ENCODE peak calls at places on chromosomes 3 and 15, in seven cellular contexts. Z is H9, R is mesendoderm, N is IMR-90, K is trophoblast cell, V is neuronal stem cell, M is H1. B is an unnamed sample.

GRCh38 chr15:101618056-101618455 is 34.1 kb downstream of the TM2D3 start:
- DNase-seq in Z (no peak), R (no peak), N (no peak), K (no peak), V (no peak), M (no peak), B (no peak)

GRCh38 chr3:142896201-142896755 is 7.4 kb upstream of the PCOLCE2 start:
- DNase-seq in Z (no peak), R (peak), N (peak), K (peak), V (no peak), M (no peak), B (peak)

GRCh38 chr3:118742760-118743159 is 291.9 kb downstream of the IGSF11 start:
- DNase-seq in Z (no peak), R (no peak), N (no peak), K (no peak), V (no peak), M (no peak), B (no peak)

GRCh38 chr3:159804726-159805410 is 183.8 kb upstream of the IL12A start:
- DNase-seq in Z (peak), R (peak), N (peak), K (peak), V (peak), M (peak), B (peak)

GRCh38 chr3:126523745-126524428 is at the start of gene CHST13:
- DNase-seq in Z (peak), R (peak), N (peak), K (peak), V (peak), M (no peak), B (peak)

GRCh38 chr3:8503461-8503860 is 1.8 kb downstream of the LMCD1 start:
- DNase-seq in Z (no peak), R (no peak), N (no peak), K (peak), V (no peak), M (no peak), B (no peak)

GRCh38 chr3:142888099-142888483 is 792 bp downstream of the PCOLCE2 start:
- DNase-seq in Z (peak), R (peak), N (no peak), K (peak), V (peak), M (no peak), B (peak)

GRCh38 chr15:28107111-28107893 is 8.2 kb upstream of the OCA2 start:
- DNase-seq in Z (peak), R (peak), N (no peak), K (no peak), V (no peak), M (no peak), B (peak)

GRCh38 chr3:195150194-195151118 is 120.5 kb downstream of the XXYLT1 start:
- DNase-seq in Z (peak), R (peak), N (peak), K (no peak), V (no peak), M (peak), B (peak)

GRCh38 chr15:93894438-93894837 is 336.9 kb upstream of the MCTP2 start:
- DNase-seq in Z (no peak), R (no peak), N (no peak), K (no peak), V (no peak), M (no peak), B (no peak)

GRCh38 chr15:98174286-98174685 is 213.8 kb downstream of the ARRDC4 start:
- DNase-seq in Z (peak), R (peak), N (no peak), K (no peak), V (no peak), M (no peak), B (no peak)

GRCh38 chr15:67183443-67184169 is 70.9 kb downstream of the AAGAB start:
- DNase-seq in Z (peak), R (no peak), N (peak), K (no peak), V (no peak), M (no peak), B (no peak)

GRCh38 chr3:41290306-41290705 is 91.0 kb downstream of the CTNNB1 start:
- DNase-seq in Z (no peak), R (no peak), N (no peak), K (no peak), V (no peak), M (no peak), B (no peak)

GRCh38 chr3:152922554-152922953 is 87.6 kb downstream of the P2RY1 start:
- DNase-seq in Z (no peak), R (no peak), N (no peak), K (peak), V (no peak), M (no peak), B (no peak)

GRCh38 chr15:74845208-74845568 is 2.2 kb upstream of the ULK3 start:
- DNase-seq in Z (no peak), R (no peak), N (no peak), K (no peak), V (no peak), M (no peak), B (no peak)

GRCh38 chr3:47394140-47394855 is 13.5 kb downstream of the PTPN23 start:
- DNase-seq in Z (no peak), R (peak), N (peak), K (peak), V (peak), M (no peak), B (peak)

GRCh38 chr3:61807865-61808276 is 246.5 kb downstream of the PTPRG start:
- DNase-seq in Z (no peak), R (peak), N (peak), K (no peak), V (no peak), M (no peak), B (peak)

GRCh38 chr3:13160619-13161018 is 87.4 kb upstream of the IQSEC1 start:
- DNase-seq in Z (no peak), R (no peak), N (no peak), K (no peak), V (no peak), M (no peak), B (no peak)

GRCh38 chr3:13158441-13158840 is 85.2 kb upstream of the IQSEC1 start:
- DNase-seq in Z (no peak), R (no peak), N (no peak), K (no peak), V (no peak), M (no peak), B (no peak)

GRCh38 chr3:13159890-13160289 is 86.7 kb upstream of the IQSEC1 start:
- DNase-seq in Z (no peak), R (no peak), N (no peak), K (peak), V (no peak), M (no peak), B (no peak)

GRCh38 chr3:13158871-13159270 is 85.6 kb upstream of the IQSEC1 start:
- DNase-seq in Z (no peak), R (no peak), N (no peak), K (peak), V (no peak), M (no peak), B (no peak)

DNA sequence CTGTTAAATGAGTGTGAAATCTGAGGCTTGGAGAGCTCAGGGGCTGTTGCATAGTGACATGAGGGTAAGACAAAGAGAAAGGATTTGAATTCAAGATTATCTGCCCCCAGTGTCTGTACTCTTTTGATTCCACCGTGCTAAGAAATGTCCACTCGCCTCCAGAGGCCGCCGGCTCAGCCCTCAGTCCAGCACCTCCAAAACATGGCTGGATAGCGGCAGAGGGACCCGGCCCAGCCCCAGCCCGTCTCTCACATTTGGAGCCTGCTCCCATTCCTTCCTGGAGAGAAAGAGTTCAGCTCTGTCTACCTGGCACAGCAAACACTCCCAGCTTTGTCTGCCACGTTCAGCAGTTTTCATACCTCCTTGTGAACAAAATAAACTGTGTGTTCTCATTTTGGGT is 84.8 kb upstream of the IQSEC1 start:
- DNase-seq in Z (no peak), R (no peak), N (no peak), K (no peak), V (no peak), M (no peak), B (no peak)
- H3K18ac ChIP-seq in Z (no peak), R (no peak), N (no peak), K (no peak), V (no peak), M (no peak), B (no peak)

DNA sequence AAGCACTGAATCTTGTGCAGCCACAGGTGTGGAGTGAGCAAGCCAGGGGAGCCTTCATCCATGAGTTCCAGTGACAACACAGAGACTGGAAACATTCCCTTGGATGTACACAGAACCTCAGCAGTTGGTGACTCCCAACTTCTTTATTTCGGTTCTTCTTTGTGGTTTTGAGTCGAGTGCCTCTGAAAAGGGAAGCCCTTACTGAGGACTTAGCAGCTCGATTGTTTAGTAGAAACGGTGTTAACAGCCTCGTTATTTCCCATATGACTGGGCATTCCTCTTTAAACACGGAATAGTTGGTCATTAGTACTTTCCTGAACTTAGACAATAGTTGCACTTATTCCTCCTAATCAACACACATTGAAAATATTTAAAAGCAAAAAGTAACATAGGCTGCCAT is 7.7 kb downstream of the SLCO3A1 start:
- DNase-seq in Z (no peak), R (no peak), N (no peak), K (peak), V (peak), M (no peak), B (no peak)
- H3K4me2 ChIP-seq in Z (no peak), R (no peak), N (no peak), K (no peak), V (no peak), M (no peak), B (no peak)

GRCh38 chr3:122536634-122537033 is 21.9 kb upstream of the KPNA1 start:
- DNase-seq in Z (no peak), R (peak), N (no peak), K (no peak), V (no peak), M (no peak), B (no peak)

GRCh38 chr3:122535964-122536363 is 21.2 kb upstream of the KPNA1 start:
- DNase-seq in Z (no peak), R (peak), N (no peak), K (peak), V (no peak), M (no peak), B (no peak)

GRCh38 chr3:122533480-122533879 is 18.7 kb upstream of the KPNA1 start:
- DNase-seq in Z (no peak), R (no peak), N (no peak), K (no peak), V (no peak), M (no peak), B (no peak)

GRCh38 chr3:122530164-122530563 is 15.4 kb upstream of the KPNA1 start:
- DNase-seq in Z (no peak), R (no peak), N (no peak), K (no peak), V (no peak), M (no peak), B (no peak)

GRCh38 chr3:122533931-122534334 is 19.2 kb upstream of the KPNA1 start:
- DNase-seq in Z (no peak), R (peak), N (peak), K (peak), V (no peak), M (no peak), B (peak)
- H3K18ac ChIP-seq in Z (no peak), R (peak), N (no peak), K (no peak), V (no peak), M (no peak), B (no peak)

GRCh38 chr3:32046102-32046501 is 60.3 kb upstream of the GPD1L start:
- DNase-seq in Z (no peak), R (no peak), N (no peak), K (no peak), V (no peak), M (no peak), B (no peak)

GRCh38 chr3:32048487-32049174 is 57.8 kb upstream of the GPD1L start:
- DNase-seq in Z (no peak), R (no peak), N (no peak), K (no peak), V (no peak), M (no peak), B (no peak)

GRCh38 chr3:32041316-32041715 is 59.8 kb downstream of the ZNF860 start:
- DNase-seq in Z (no peak), R (no peak), N (no peak), K (no peak), V (no peak), M (no peak), B (no peak)

DNA sequence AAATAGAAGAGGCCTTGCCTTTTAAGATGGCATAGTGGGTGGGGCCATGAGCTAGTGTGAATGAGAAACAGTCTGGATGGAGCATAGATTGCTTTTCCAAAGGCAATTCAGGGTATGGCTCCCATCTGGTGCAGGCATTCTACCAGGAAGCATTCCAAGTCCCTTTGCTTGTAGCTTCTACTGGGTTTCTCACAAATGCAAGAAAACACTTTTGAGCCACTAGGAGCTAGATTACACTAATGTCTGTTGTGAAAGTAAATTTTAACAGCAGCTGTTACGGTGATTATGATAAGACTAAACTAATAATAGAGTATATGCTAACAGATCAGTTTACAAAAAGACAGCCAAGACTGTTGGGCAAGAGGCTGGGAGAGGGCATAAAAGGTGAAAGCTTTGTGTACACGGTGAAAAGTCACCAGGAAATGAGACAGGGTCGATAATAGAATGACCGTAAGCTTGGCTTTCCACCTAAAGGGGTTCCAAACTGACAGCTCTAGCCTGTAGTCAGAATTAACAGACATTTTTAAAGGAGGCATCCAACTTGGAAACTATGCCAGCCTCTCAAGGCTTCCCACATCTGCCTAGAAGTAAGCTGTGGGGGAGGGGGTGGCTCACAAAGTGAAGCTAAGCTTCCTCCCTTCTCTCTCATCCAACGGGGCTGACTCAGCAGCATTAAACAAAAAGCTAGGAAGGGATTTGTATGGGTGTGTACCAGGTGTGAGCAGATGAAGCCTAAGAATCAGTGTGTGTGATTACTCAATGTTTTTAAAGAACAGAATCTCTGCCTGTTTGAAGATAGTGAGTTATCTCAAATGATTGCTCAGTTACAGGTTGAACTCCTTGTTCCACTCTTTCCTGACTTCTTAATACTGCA is 61.1 kb upstream of the GPD1L start:
- DNase-seq in Z (peak), R (peak), N (peak), K (no peak), V (no peak), M (no peak), B (peak)
- H3K4me2 ChIP-seq in Z (no peak), R (no peak), N (peak), K (no peak), V (no peak), M (no peak), B (no peak)

DNA sequence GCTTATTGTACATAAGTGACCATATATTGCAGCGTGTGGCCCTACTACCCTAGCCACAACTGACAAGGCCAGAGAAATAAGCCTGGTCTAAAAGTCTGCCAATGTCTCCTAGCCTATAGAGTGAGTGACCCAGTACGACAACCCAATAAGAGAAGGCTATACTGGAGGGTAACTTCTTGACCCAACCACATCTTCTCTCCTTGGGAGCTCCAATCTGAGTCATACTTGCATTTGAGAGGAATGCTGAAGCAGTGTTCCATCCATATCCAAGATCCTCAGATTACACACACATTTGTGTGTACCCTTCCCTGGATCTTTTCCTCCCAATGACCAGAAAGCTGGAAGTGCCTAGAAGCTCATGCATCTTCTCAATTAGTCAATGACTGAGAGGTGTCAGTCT is 11.3 kb upstream of the STT3B start:
- DNase-seq in Z (no peak), R (no peak), N (no peak), K (no peak), V (no peak), M (no peak), B (no peak)
- H3K18ac ChIP-seq in Z (no peak), R (no peak), N (no peak), K (no peak), V (no peak), M (no peak), B (no peak)

GRCh38 chr3:29181149-29181780 is 99.6 kb upstream of the RBMS3 start:
- DNase-seq in Z (no peak), R (peak), N (no peak), K (peak), V (no peak), M (no peak), B (no peak)
- H3K4me2 ChIP-seq in Z (no peak), R (no peak), N (peak), K (no peak), V (no peak), M (no peak), B (no peak)

GRCh38 chr3:128410669-128411573 is 55.8 kb downstream of the DNAJB8 start:
- DNase-seq in Z (no peak), R (no peak), N (no peak), K (no peak), V (no peak), M (no peak), B (no peak)

GRCh38 chr3:128408693-128409620 is 57.7 kb downstream of the DNAJB8 start:
- DNase-seq in Z (no peak), R (no peak), N (no peak), K (no peak), V (no peak), M (no peak), B (no peak)

GRCh38 chr3:128411574-128412064 is 55.1 kb downstream of the DNAJB8 start:
- DNase-seq in Z (no peak), R (peak), N (no peak), K (peak), V (no peak), M (no peak), B (no peak)

GRCh38 chr3:128407986-128408692 is 58.6 kb downstream of the DNAJB8 start:
- DNase-seq in Z (no peak), R (no peak), N (no peak), K (no peak), V (no peak), M (no peak), B (no peak)

GRCh38 chr3:128409621-128410581 is 56.8 kb downstream of the DNAJB8 start:
- DNase-seq in Z (no peak), R (no peak), N (no peak), K (no peak), V (no peak), M (no peak), B (no peak)
- H3K18ac ChIP-seq in Z (no peak), R (no peak), N (no peak), K (no peak), V (peak), M (no peak), B (no peak)

GRCh38 chr15:65835452-65835851 is 33.8 kb upstream of the RAB11A start:
- DNase-seq in Z (no peak), R (no peak), N (no peak), K (no peak), V (no peak), M (no peak), B (no peak)

GRCh38 chr15:65832549-65833364 is 36.5 kb upstream of the RAB11A start:
- DNase-seq in Z (peak), R (peak), N (peak), K (peak), V (peak), M (peak), B (peak)

GRCh38 chr15:65833501-65834220 is 35.6 kb upstream of the RAB11A start:
- DNase-seq in Z (no peak), R (no peak), N (no peak), K (no peak), V (no peak), M (no peak), B (no peak)

GRCh38 chr15:65836665-65837064 is 32.6 kb upstream of the RAB11A start:
- DNase-seq in Z (peak), R (peak), N (no peak), K (no peak), V (no peak), M (no peak), B (no peak)

GRCh38 chr15:65834603-65835282 is 34.5 kb upstream of the RAB11A start:
- DNase-seq in Z (no peak), R (no peak), N (no peak), K (no peak), V (no peak), M (no peak), B (no peak)
- H3K4me2 ChIP-seq in Z (no peak), R (no peak), N (no peak), K (no peak), V (no peak), M (no peak), B (no peak)

GRCh38 chr15:79248183-79248582 is 34.3 kb upstream of the ANKRD34C start:
- DNase-seq in Z (no peak), R (no peak), N (no peak), K (peak), V (no peak), M (no peak), B (no peak)

GRCh38 chr15:79244876-79245275 is 37.6 kb upstream of the ANKRD34C start:
- DNase-seq in Z (no peak), R (no peak), N (no peak), K (no peak), V (no peak), M (no peak), B (no peak)

GRCh38 chr15:79240036-79240435 is 42.5 kb upstream of the ANKRD34C start:
- DNase-seq in Z (no peak), R (no peak), N (no peak), K (no peak), V (no peak), M (no peak), B (no peak)

GRCh38 chr15:79243723-79244122 is 38.8 kb upstream of the ANKRD34C start:
- DNase-seq in Z (no peak), R (peak), N (no peak), K (peak), V (no peak), M (no peak), B (peak)
- H3K18ac ChIP-seq in Z (no peak), R (no peak), N (no peak), K (no peak), V (no peak), M (no peak), B (no peak)